ENCODE peak calls at places on chromosomes 7 and 10, in seven cellular contexts. K is lower lobe of right lung, E is stomach, T is brain microvascular endothelial cell, B is tibial nerve, W is A549, X is PC-3. F is an unnamed sample.

GRCh38 chr10:126663880-126664279 is 6.6 kb downstream of the C10orf90 start:
- DNase-seq in K (no peak), E (no peak), T (peak), B (no peak), W (peak), X (peak), F (no peak)

GRCh38 chr7:88278881-88279280 is 27.8 kb downstream of the STEAP4 start:
- DNase-seq in K (no peak), E (no peak), T (no peak), B (no peak), W (no peak), X (no peak), F (no peak)

GRCh38 chr7:142960955-142961512 is 1.1 kb downstream of the KEL start:
- DNase-seq in K (no peak), E (no peak), T (no peak), B (no peak), W (no peak), X (peak), F (no peak)

GRCh38 chr10:88218362-88218761 is 354.9 kb downstream of the PTEN start:
- DNase-seq in K (no peak), E (no peak), T (no peak), B (no peak), W (no peak), X (no peak), F (no peak)

GRCh38 chr7:110224643-110225042 is 866.3 kb upstream of the LRRN3 start:
- DNase-seq in K (no peak), E (no peak), T (peak), B (no peak), W (no peak), X (peak), F (peak)

GRCh38 chr7:2109936-2110585 is 122.7 kb downstream of the MAD1L1 start:
- DNase-seq in K (no peak), E (peak), T (peak), B (no peak), W (peak), X (peak), F (no peak)

GRCh38 chr7:5470167-5470532 is 46.5 kb upstream of the TNRC18 start:
- DNase-seq in K (no peak), E (no peak), T (no peak), B (no peak), W (no peak), X (no peak), F (no peak)

GRCh38 chr10:11034762-11035161 is 17.1 kb downstream of the CELF2 start:
- DNase-seq in K (no peak), E (no peak), T (no peak), B (no peak), W (no peak), X (no peak), F (no peak)

GRCh38 chr7:70595741-70596574 is 536.0 kb upstream of the GALNT17 start:
- DNase-seq in K (peak), E (peak), T (no peak), B (no peak), W (no peak), X (no peak), F (no peak)

GRCh38 chr7:127927339-127927679 is 103.9 kb downstream of the LRRC4 start:
- DNase-seq in K (no peak), E (peak), T (peak), B (no peak), W (no peak), X (no peak), F (no peak)

GRCh38 chr7:129906700-129907099 is 46.1 kb downstream of the UBE2H start:
- DNase-seq in K (no peak), E (no peak), T (no peak), B (no peak), W (peak), X (peak), F (no peak)

GRCh38 chr10:48487244-48487643 is 117.6 kb downstream of the ARHGAP22 start:
- DNase-seq in K (no peak), E (no peak), T (no peak), B (no peak), W (no peak), X (no peak), F (no peak)

GRCh38 chr10:53754851-53755250 is 982.3 kb upstream of the MBL2 start:
- DNase-seq in K (no peak), E (no peak), T (no peak), B (no peak), W (no peak), X (peak), F (no peak)

GRCh38 chr10:127398140-127398966 is 150.8 kb upstream of the NPS start:
- DNase-seq in K (no peak), E (no peak), T (peak), B (no peak), W (no peak), X (peak), F (no peak)

DNA sequence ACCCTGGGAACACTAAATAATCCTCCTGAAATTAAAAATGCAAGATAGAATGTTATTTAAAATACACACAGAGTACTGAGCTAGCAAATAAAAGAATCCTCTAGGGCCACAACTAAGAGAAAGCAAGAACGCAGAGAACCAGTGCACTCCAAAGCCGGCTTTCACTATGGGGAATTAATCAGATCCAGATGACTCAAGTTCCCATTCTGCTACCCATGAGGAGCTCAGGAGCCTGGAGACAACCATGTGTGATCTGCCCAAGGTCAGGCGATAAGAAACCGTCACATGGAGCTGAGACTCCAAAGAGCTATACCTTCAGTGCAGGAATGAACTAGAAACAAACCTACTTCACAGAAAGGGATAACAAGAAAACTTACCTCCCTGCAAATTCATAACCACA is 19.5 kb upstream of the CYREN start:
- DNase-seq in K (no peak), E (peak), T (no peak), B (no peak), W (no peak), X (no peak), F (no peak)
- TF ChIP-seq CTCF in K (no peak), E (no peak), T (no peak), B (no peak), W (no peak), X (no peak), F (no peak)

GRCh38 chr7:18900236-18900635 is 217.2 kb downstream of the TWIST1 start:
- DNase-seq in K (no peak), E (no peak), T (no peak), B (no peak), W (no peak), X (no peak), F (no peak)
- TF ChIP-seq CTCF in K (no peak), E (no peak), T (no peak), B (no peak), W (no peak), X (no peak), F (no peak)

GRCh38 chr7:150404785-150405583 is 25.9 kb downstream of the ZNF775 start:
- DNase-seq in K (peak), E (peak), T (peak), B (peak), W (peak), X (peak), F (peak)
- TF ChIP-seq CTCF in K (no peak), E (no peak), T (peak), B (peak), W (peak), X (peak), F (no peak)

GRCh38 chr7:80392229-80393169 is 119.4 kb downstream of the GNAT3 start:
- DNase-seq in K (no peak), E (no peak), T (no peak), B (no peak), W (peak), X (peak), F (no peak)
- TF ChIP-seq CTCF in K (peak), E (peak), T (no peak), B (peak), W (peak), X (peak), F (peak)

DNA sequence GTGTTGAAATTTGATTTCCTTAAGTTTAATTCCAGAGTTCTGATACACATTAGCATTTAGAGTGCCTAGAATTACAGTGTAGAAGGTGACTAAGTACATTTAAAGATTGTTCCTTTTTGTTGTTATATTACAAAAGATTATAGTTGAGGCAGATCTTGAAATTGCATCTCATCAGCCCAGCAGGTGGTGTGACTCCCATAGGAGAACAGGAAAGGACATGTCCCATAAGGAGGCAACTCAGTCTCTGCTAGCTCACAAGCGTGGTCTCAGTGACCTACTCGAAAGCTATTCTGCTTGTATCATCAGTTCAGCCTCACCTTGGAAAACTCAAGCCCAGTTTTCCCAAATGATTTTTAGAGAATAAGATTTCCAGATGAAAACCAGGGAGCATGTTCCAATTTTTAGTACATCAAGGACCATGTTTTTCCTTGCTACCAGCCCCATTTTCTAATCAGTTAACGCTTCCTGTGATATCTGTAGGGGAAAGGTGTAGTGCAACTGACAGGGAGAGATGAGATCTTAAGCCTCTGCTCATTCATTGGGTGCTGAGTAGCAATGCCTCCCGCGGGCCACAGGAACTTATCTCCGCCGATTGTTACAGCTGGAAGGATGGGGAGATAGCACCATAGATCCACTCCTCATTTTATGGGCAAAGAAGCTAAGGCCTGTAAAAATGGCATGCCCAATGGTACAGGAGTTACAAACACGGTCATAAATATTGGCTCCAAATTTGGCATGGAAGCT is 1.1 kb upstream of the GNAI1 start:
- DNase-seq in K (no peak), E (no peak), T (no peak), B (no peak), W (no peak), X (peak), F (no peak)
- TF ChIP-seq CTCF in K (no peak), E (no peak), T (peak), B (no peak), W (no peak), X (peak), F (no peak)

DNA sequence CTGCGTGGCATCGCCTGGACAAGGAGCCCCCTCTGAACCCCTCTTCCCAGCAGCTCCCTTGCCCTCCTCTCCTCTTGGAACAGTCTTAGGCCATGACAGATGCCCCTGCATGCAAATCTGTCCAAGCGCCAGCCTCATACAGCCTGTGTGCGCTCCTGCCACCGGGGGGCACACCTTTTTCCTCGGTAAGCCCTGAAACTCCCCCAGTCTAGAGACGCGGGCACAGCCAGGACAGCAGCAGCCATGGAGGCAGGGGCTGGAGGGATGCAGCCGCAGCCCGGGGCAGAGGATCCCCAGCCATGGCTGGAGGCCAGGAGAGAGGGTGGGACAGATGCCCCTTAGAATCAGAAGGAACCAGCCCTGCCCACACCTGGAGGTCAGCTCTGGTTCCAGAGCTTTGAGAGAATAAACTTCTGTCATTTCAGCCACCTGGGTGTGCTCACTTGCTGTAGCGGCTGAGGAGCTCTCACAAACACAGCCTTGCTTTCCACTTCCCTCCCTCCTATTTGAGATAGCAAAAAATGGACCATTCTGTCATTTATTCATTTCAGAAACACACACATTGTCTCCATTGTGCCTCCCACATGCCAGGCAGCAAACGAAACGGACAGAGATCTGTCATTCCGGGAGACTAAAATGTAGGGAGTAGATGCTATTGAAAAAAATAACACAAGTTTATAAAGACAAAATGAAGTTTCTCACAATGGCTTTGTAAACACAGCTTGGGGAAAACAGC is 241.5 kb downstream of the WDR37 start:
- DNase-seq in K (no peak), E (no peak), T (no peak), B (no peak), W (no peak), X (no peak), F (no peak)
- TF ChIP-seq CTCF in K (no peak), E (no peak), T (peak), B (no peak), W (no peak), X (no peak), F (no peak)

GRCh38 chr10:61592581-61592980 is 70.1 kb upstream of the CABCOCO1 start:
- DNase-seq in K (no peak), E (peak), T (peak), B (no peak), W (peak), X (peak), F (no peak)
- TF ChIP-seq CTCF in K (peak), E (no peak), T (peak), B (no peak), W (no peak), X (peak), F (no peak)

DNA sequence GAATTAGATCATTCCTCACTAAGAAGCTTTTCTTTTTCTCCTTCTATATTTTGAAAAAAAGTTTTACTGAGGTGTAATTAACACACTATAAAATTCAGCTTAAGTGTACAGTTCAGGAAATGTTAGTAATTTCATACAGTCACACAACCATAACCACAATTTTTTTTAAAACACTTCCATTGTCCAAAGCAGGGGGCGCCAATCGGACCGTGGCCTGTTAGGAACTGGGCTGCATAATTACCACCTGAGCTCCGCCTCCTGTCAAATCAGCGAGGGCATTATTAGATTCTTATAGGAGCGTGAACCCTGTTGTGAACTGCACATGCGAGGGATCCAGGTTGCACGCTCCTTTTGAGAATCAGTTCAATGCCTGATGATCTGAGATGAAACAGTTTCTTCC is 427.1 kb downstream of the TFEC start:
- DNase-seq in K (no peak), E (no peak), T (no peak), B (no peak), W (no peak), X (no peak), F (no peak)
- TF ChIP-seq CTCF in K (no peak), E (no peak), T (peak), B (no peak), W (no peak), X (no peak), F (no peak)

DNA sequence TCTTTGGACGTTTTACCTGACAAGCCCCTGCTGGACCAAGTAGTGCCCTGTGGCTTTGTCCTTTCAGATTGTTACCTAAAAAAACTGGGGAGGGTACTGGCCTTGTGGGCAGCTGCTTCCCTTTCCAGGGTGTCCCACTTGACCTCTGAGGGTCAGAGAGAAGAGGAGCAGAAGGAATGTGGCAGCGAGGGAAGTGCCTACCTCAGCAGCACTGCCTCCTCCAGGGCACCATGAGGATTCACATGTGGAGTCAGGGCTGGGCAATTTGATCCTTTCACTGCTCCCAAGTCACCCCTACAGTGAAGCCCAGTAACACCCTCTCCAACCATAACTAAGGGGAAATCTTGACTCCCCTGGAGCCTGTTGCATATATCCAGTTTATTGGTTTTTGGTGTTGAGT is 64.6 kb downstream of the ITGB1 start:
- DNase-seq in K (no peak), E (no peak), T (no peak), B (no peak), W (no peak), X (peak), F (no peak)
- TF ChIP-seq CTCF in K (no peak), E (no peak), T (peak), B (no peak), W (no peak), X (peak), F (no peak)